ENCODE peak calls at places on chromosomes 6 and 20, in seven cellular contexts. K, U, A, S, G, H and F are unnamed samples.

GRCh38 chr20:46682063-46682821 is 7.0 kb downstream of the TP53RK start:
- DNase-seq in K (no peak), U (no peak), A (no peak), S (no peak), G (no peak), H (no peak), F (no peak)

GRCh38 chr6:135936606-135937005 is 85.1 kb downstream of the PDE7B start:
- DNase-seq in K (no peak), U (peak; percentile 97), A (no peak), S (no peak), G (no peak), H (no peak), F (no peak)

GRCh38 chr20:59042151-59042795 is at the start of gene PRELID3B:
- DNase-seq in K (peak; percentile 24), U (peak; percentile 32), A (no peak), S (no peak), G (peak; percentile 37), H (no peak), F (peak; percentile 16)

GRCh38 chr20:34181484-34181883 is 59.7 kb upstream of the ASIP start:
- DNase-seq in K (no peak), U (no peak), A (no peak), S (no peak), G (no peak), H (no peak), F (no peak)

GRCh38 chr6:141164042-141164748 is 968.5 kb upstream of the GJE1 start:
- DNase-seq in K (no peak), U (no peak), A (no peak), S (no peak), G (no peak), H (no peak), F (no peak)

GRCh38 chr6:160929831-160930230 is 61.7 kb upstream of the MAP3K4 start:
- DNase-seq in K (no peak), U (no peak), A (no peak), S (no peak), G (no peak), H (no peak), F (no peak)

GRCh38 chr20:54156522-54156921 is 17.3 kb downstream of the CYP24A1 start:
- DNase-seq in K (no peak), U (no peak), A (no peak), S (no peak), G (no peak), H (no peak), F (no peak)

GRCh38 chr6:150267686-150268561 is 100.9 kb upstream of the IYD start:
- DNase-seq in K (no peak), U (peak; percentile 82), A (no peak), S (no peak), G (no peak), H (no peak), F (no peak)

GRCh38 chr6:89518352-89519055 is 85.6 kb downstream of the ANKRD6 start:
- DNase-seq in K (no peak), U (no peak), A (no peak), S (no peak), G (no peak), H (no peak), F (no peak)

GRCh38 chr6:25239059-25239458 is 40.1 kb upstream of the CARMIL1 start:
- DNase-seq in K (no peak), U (no peak), A (no peak), S (no peak), G (no peak), H (no peak), F (no peak)

GRCh38 chr6:44072959-44073611 is 54.2 kb downstream of the MRPL14 start:
- DNase-seq in K (peak; percentile 56), U (peak; percentile 83), A (peak; percentile 72), S (peak; percentile 94), G (peak; percentile 91), H (peak; percentile 91), F (peak; percentile 81)

GRCh38 chr6:124795879-124796838 is 166.1 kb upstream of the RNF217 start:
- DNase-seq in K (no peak), U (peak; percentile 8), A (no peak), S (no peak), G (peak; percentile 26), H (peak; percentile 72), F (no peak)

GRCh38 chr6:11853678-11854417 is 75.2 kb upstream of the ADTRP start:
- DNase-seq in K (no peak), U (peak; percentile 56), A (no peak), S (no peak), G (no peak), H (no peak), F (no peak)